ENCODE peak calls at places on chromosomes 5 and 9, in six cellular contexts. A is head of caudate nucleus; Y is posterior cingulate gyrus; W is Jurkat, Clone E6-1; H is amniotic stem cell; E is suprapubic skin. Z is an unnamed sample.

GRCh38 chr9:137615387-137615871 is 3.4 kb upstream of the EHMT1 start:
- DNase-seq in A (no peak), Y (no peak), W (no peak), H (no peak), E (no peak), Z (no peak)

GRCh38 chr9:77839459-77840140 is 191.5 kb upstream of the GNA14 start:
- DNase-seq in A (no peak), Y (no peak), W (no peak), H (no peak), E (no peak), Z (no peak)

GRCh38 chr9:123657099-123657498 is 272.8 kb downstream of the DENND1A start:
- DNase-seq in A (no peak), Y (no peak), W (no peak), H (no peak), E (no peak), Z (no peak)

GRCh38 chr9:16308645-16309044 is 561.8 kb downstream of the BNC2 start:
- DNase-seq in A (no peak), Y (no peak), W (no peak), H (no peak), E (no peak), Z (no peak)

GRCh38 chr5:135004376-135004775 is 29.7 kb downstream of the PITX1 start:
- DNase-seq in A (no peak), Y (no peak), W (no peak), H (no peak), E (peak), Z (no peak)

GRCh38 chr5:86596476-86596875 is 21.3 kb upstream of the COX7C start:
- DNase-seq in A (no peak), Y (no peak), W (no peak), H (no peak), E (no peak), Z (no peak)

GRCh38 chr5:109511980-109512744 is 102.4 kb upstream of the PJA2 start:
- DNase-seq in A (no peak), Y (no peak), W (no peak), H (no peak), E (no peak), Z (no peak)

GRCh38 chr9:131405429-131405828 is 11.5 kb downstream of the PRRC2B start:
- DNase-seq in A (no peak), Y (no peak), W (no peak), H (no peak), E (no peak), Z (peak)

GRCh38 chr5:149946118-149946517 is 1.5 kb upstream of the PDE6A start:
- DNase-seq in A (no peak), Y (no peak), W (no peak), H (no peak), E (no peak), Z (no peak)

GRCh38 chr5:158857376-158857775 is 242.3 kb downstream of the EBF1 start:
- DNase-seq in A (no peak), Y (no peak), W (no peak), H (no peak), E (no peak), Z (no peak)

GRCh38 chr9:15333376-15333881 is 26.4 kb upstream of the TTC39B start:
- DNase-seq in A (no peak), Y (no peak), W (no peak), H (no peak), E (no peak), Z (no peak)

GRCh38 chr9:121788686-121789366 is 137.4 kb downstream of the DAB2IP start:
- DNase-seq in A (no peak), Y (no peak), W (no peak), H (no peak), E (no peak), Z (no peak)

GRCh38 chr9:80028501-80028900 is 456.7 kb downstream of the TLE4 start:
- DNase-seq in A (no peak), Y (no peak), W (no peak), H (no peak), E (no peak), Z (no peak)

GRCh38 chr5:157607371-157608161 is 32.0 kb upstream of the ADAM19 start:
- DNase-seq in A (no peak), Y (no peak), W (peak), H (peak), E (no peak), Z (no peak)

GRCh38 chr5:161403121-161403520 is 143.4 kb downstream of the GABRB2 start:
- DNase-seq in A (no peak), Y (no peak), W (no peak), H (no peak), E (no peak), Z (no peak)

GRCh38 chr5:43769576-43770352 is 166.8 kb downstream of the NNT start:
- DNase-seq in A (no peak), Y (no peak), W (no peak), H (no peak), E (no peak), Z (peak)

GRCh38 chr9:128127568-128127989 is at the start of gene PTGES2:
- DNase-seq in A (peak), Y (peak), W (peak), H (peak), E (peak), Z (peak)

GRCh38 chr9:21904371-21904770 is 89.8 kb downstream of the CDKN2A start:
- DNase-seq in A (no peak), Y (no peak), W (no peak), H (peak), E (no peak), Z (no peak)

GRCh38 chr9:137366891-137367381 is 56.0 kb downstream of the EXD3 start:
- DNase-seq in A (no peak), Y (no peak), W (no peak), H (no peak), E (no peak), Z (no peak)

GRCh38 chr5:82023530-82024095 is 51.8 kb downstream of the ATG10 start:
- DNase-seq in A (no peak), Y (no peak), W (no peak), H (no peak), E (no peak), Z (no peak)

GRCh38 chr5:55650391-55650790 is 61.7 kb downstream of the SLC38A9 start:
- DNase-seq in A (no peak), Y (no peak), W (peak), H (no peak), E (no peak), Z (no peak)

GRCh38 chr5:108642170-108642906 is 105.4 kb upstream of the FER start:
- DNase-seq in A (peak), Y (peak), W (peak), H (no peak), E (no peak), Z (peak)

GRCh38 chr5:105885266-105885665 is 1785.5 kb downstream of the EFNA5 start:
- DNase-seq in A (no peak), Y (no peak), W (no peak), H (no peak), E (no peak), Z (no peak)

GRCh38 chr9:113594484-113595299 is 131.2 kb downstream of the RGS3 start:
- DNase-seq in A (no peak), Y (no peak), W (no peak), H (no peak), E (no peak), Z (peak)

GRCh38 chr5:144484124-144484897 is 313.6 kb downstream of the KCTD16 start:
- DNase-seq in A (no peak), Y (no peak), W (no peak), H (peak), E (no peak), Z (no peak)

GRCh38 chr5:73170522-73170921 is 2.5 kb upstream of the TMEM174 start:
- DNase-seq in A (no peak), Y (no peak), W (peak), H (no peak), E (no peak), Z (no peak)

GRCh38 chr9:137407590-137408300 is 15.2 kb downstream of the EXD3 start:
- DNase-seq in A (no peak), Y (peak), W (no peak), H (no peak), E (no peak), Z (no peak)

GRCh38 chr9:119349548-119349947 is 19.7 kb downstream of the BRINP1 start:
- DNase-seq in A (no peak), Y (no peak), W (no peak), H (no peak), E (no peak), Z (no peak)

GRCh38 chr5:179306191-179307005 is 38.9 kb downstream of the ADAMTS2 start:
- DNase-seq in A (no peak), Y (no peak), W (no peak), H (no peak), E (peak), Z (no peak)

GRCh38 chr5:177984565-177985166 is 11.4 kb downstream of the PROP1 start:
- DNase-seq in A (no peak), Y (no peak), W (no peak), H (no peak), E (no peak), Z (no peak)

GRCh38 chr5:125486634-125487033 is 740.2 kb upstream of the ZNF608 start:
- DNase-seq in A (no peak), Y (no peak), W (no peak), H (peak), E (no peak), Z (no peak)

GRCh38 chr5:177447066-177447610 is 524 bp downstream of the PRR7 start:
- DNase-seq in A (peak), Y (peak), W (peak), H (no peak), E (peak), Z (no peak)

Z was measured in left cardiac atrium.